ENCODE peak calls at places on chromosomes 2 and 18, in nine cellular contexts. O is Karpas-422, Q is stomach, H is right atrium auricular region, Z is fibroblast of lung, I is iPS DF 6.9, X is uterus, U is esophagus squamous epithelium, L is Peyer's patch. Y is an unnamed sample.

GRCh38 chr2:96537734-96538486 is 1.4 kb downstream of the ARID5A start:
- DNase-seq in O (no peak), Q (no peak), H (no peak), Z (no peak), I (no peak), X (no peak), U (no peak), L (no peak), Y (no peak)

GRCh38 chr2:195319548-195320415 is 337.2 kb upstream of the SLC39A10 start:
- DNase-seq in O (no peak), Q (no peak), H (no peak), Z (peak), I (no peak), X (no peak), U (no peak), L (no peak), Y (no peak)

GRCh38 chr2:240480834-240481623 is 45.6 kb downstream of the GPC1 start:
- DNase-seq in O (no peak), Q (peak), H (peak), Z (no peak), I (no peak), X (no peak), U (no peak), L (no peak), Y (no peak)

GRCh38 chr2:19717446-19717845 is 184.3 kb downstream of the TTC32 start:
- DNase-seq in O (no peak), Q (no peak), H (no peak), Z (no peak), I (no peak), X (no peak), U (no peak), L (no peak), Y (no peak)

GRCh38 chr18:54390838-54391237 is 33.1 kb downstream of the C18orf54 start:
- DNase-seq in O (no peak), Q (no peak), H (no peak), Z (no peak), I (no peak), X (no peak), U (no peak), L (no peak), Y (no peak)

GRCh38 chr18:33833847-33834246 is 255.8 kb downstream of the ASXL3 start:
- DNase-seq in O (peak), Q (no peak), H (no peak), Z (no peak), I (no peak), X (no peak), U (no peak), L (no peak), Y (no peak)

GRCh38 chr2:95318431-95319220 is 21.5 kb downstream of the KCNIP3 start:
- DNase-seq in O (no peak), Q (no peak), H (no peak), Z (no peak), I (no peak), X (no peak), U (no peak), L (no peak), Y (no peak)

GRCh38 chr18:50011813-50012445 is 183.0 kb downstream of the MYO5B start:
- DNase-seq in O (no peak), Q (no peak), H (no peak), Z (peak), I (no peak), X (no peak), U (no peak), L (no peak), Y (no peak)

GRCh38 chr2:239343946-239344856 is 56.6 kb downstream of the HDAC4 start:
- DNase-seq in O (no peak), Q (no peak), H (no peak), Z (peak), I (no peak), X (no peak), U (no peak), L (no peak), Y (no peak)

GRCh38 chr18:56298935-56299334 is 339.5 kb downstream of the TXNL1 start:
- DNase-seq in O (no peak), Q (no peak), H (no peak), Z (peak), I (no peak), X (no peak), U (no peak), L (no peak), Y (no peak)

GRCh38 chr2:31553362-31553761 is 27.4 kb downstream of the SRD5A2 start:
- DNase-seq in O (no peak), Q (no peak), H (no peak), Z (no peak), I (no peak), X (no peak), U (no peak), L (no peak), Y (no peak)

GRCh38 chr2:148257276-148257675 is 236.4 kb downstream of the MBD5 start:
- DNase-seq in O (no peak), Q (no peak), H (no peak), Z (no peak), I (no peak), X (no peak), U (no peak), L (no peak), Y (no peak)

GRCh38 chr2:120666433-120666832 is 69.2 kb upstream of the GLI2 start:
- DNase-seq in O (no peak), Q (no peak), H (no peak), Z (no peak), I (no peak), X (no peak), U (no peak), L (no peak), Y (no peak)

GRCh38 chr2:44740678-44741077 is 200.8 kb upstream of the SIX3 start:
- DNase-seq in O (no peak), Q (peak), H (no peak), Z (peak), I (no peak), X (no peak), U (no peak), L (no peak), Y (no peak)

GRCh38 chr2:238821391-238821790 is 26.5 kb upstream of the TWIST2 start:
- DNase-seq in O (no peak), Q (no peak), H (no peak), Z (peak), I (no peak), X (peak), U (no peak), L (no peak), Y (no peak)

GRCh38 chr18:77039196-77040140 is 93.1 kb downstream of the MBP start:
- DNase-seq in O (no peak), Q (no peak), H (no peak), Z (peak), I (no peak), X (no peak), U (no peak), L (no peak), Y (peak)

GRCh38 chr2:88181511-88181910 is 11.4 kb downstream of the THNSL2 start:
- DNase-seq in O (no peak), Q (no peak), H (no peak), Z (peak), I (no peak), X (no peak), U (no peak), L (no peak), Y (no peak)

GRCh38 chr2:102619414-102620319 is at the start of gene SLC9A2:
- DNase-seq in O (no peak), Q (peak), H (no peak), Z (peak), I (peak), X (no peak), U (no peak), L (peak), Y (no peak)

DNA sequence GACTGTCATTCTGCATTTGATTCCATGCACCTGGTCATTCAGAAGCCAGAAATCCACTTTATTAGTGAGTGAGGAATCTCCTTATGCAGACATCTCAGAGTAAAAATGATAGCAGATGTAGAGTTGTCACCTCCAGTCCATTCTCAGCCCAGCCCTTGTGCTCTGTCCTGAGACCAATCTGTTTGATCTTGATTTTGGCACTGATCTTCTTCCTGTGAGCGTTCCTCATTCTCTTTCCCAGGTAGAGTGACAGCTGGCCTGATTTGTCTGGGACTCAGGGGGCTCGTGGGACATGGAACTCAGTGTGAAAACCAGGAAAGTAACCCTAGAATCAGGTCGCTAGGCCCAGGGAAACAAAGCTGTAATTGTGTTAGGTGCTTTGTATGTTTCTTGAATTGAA is 8.9 kb downstream of the ARHGAP25 start:
- DNase-seq in O (no peak), Q (no peak), H (peak), Z (no peak), I (no peak), X (no peak), U (no peak), L (no peak), Y (no peak)
- H3K27ac ChIP-seq in O (peak), Q (no peak), H (no peak), Z (no peak), I (no peak), X (no peak), U (peak), L (no peak), Y (no peak)

DNA sequence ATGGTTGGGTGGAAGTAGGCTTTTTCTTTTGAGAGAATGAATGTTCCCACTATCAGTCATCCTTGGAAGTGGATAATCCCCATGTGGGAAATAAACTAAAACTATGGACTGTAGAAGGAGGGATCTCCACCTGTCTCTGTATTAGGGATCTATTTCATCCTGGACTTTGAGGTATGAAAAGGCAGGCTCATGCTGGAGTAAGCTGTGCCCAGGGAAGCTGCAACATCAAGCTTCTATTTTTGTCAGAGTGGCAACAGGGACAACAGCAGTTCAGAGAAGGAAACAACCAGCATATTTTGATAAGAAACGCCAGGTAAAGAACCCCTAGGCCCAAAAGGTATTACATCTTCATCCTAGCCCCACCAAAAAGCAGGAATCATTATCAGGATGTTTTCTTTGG is 122.0 kb downstream of the MDH1 start:
- DNase-seq in O (no peak), Q (no peak), H (no peak), Z (no peak), I (no peak), X (no peak), U (no peak), L (no peak), Y (no peak)
- H3K27ac ChIP-seq in O (no peak), Q (no peak), H (no peak), Z (no peak), I (no peak), X (no peak), U (no peak), L (no peak), Y (no peak)

DNA sequence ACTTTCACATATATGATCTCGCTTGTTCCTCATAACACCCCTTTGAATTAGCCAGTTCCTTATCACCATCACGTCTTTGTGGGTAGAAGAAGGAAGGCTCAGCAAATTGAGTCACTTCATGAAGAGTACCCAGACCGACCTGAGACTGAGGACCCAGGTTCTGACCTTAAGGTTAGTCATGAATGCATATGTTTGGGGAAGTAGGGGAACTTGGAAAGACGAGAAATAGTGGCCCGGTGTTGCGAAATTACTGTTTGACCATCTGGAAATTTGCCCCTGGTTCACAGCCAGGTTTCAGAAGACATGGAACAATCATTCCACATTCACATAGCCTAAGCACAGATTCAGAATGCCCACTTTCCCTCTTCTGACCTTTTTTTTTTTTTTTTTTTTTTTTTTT is 59.8 kb downstream of the MEIS1 start:
- DNase-seq in O (no peak), Q (peak), H (peak), Z (peak), I (no peak), X (peak), U (no peak), L (no peak), Y (no peak)
- H3K27ac ChIP-seq in O (no peak), Q (peak), H (no peak), Z (peak), I (no peak), X (peak), U (peak), L (no peak), Y (no peak)

DNA sequence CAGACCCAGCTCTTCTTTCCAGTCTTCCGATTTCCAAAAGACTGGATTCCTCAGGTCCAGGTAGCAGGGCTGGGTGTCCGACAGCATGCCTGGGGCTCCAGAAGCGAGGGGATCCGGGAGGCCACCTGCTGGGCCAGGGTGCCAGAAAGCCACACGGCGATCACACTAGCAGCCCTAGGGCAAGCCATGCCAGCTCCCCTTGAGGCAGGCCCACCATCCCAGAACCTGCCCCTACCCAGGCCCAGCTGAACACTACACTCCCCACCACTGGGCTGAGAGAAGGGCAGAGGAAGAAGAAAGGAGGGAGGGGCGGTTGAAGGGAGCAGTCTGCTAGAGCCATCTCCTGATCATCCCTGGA is 163.1 kb downstream of the TNS1 start:
- DNase-seq in O (no peak), Q (no peak), H (no peak), Z (no peak), I (no peak), X (no peak), U (no peak), L (no peak), Y (no peak)
- H3K27ac ChIP-seq in O (no peak), Q (peak), H (peak), Z (no peak), I (no peak), X (no peak), U (peak), L (no peak), Y (no peak)

DNA sequence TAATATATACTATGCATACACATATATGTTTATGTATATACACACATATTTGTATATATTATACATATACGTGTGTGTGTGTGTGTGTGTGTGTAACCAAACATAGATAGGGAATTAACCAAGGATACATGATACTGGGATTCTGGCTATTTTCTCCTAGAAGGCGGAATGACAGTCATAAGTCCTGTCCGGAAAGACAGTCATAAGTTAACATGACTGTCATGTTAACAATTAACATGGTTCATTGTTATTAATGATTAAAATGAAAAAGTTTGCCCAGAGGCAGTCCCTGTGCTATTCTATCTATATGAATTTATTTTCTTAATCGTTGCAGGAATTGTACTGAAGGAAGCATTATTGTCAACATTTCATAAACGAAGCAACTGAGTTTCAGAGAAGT is 450.7 kb upstream of the NXPH2 start:
- DNase-seq in O (no peak), Q (no peak), H (no peak), Z (no peak), I (no peak), X (no peak), U (no peak), L (no peak), Y (no peak)
- H3K27ac ChIP-seq in O (no peak), Q (no peak), H (no peak), Z (no peak), I (no peak), X (no peak), U (no peak), L (no peak), Y (no peak)

Y was measured in caudate nucleus.